ENCODE peak calls at places on chromosomes 13 and 19, in six cellular contexts. C is tibial artery; M is CD8-positive, alpha-beta T cell; Y is mesenchymal stem cell; D is upper lobe of right lung; B is tibial nerve. O is an unnamed sample.

GRCh38 chr19:4297901-4298771 is 4.1 kb downstream of the TMIGD2 start:
- DNase-seq in Y (no peak), B (no peak), M (no peak), C (no peak), D (no peak), O (no peak)

GRCh38 chr13:112725346-112726017 is 35.6 kb downstream of the ATP11A start:
- DNase-seq in M (no peak), B (no peak), Y (no peak), D (peak; percentile 66), C (no peak), O (no peak)

GRCh38 chr19:1261512-1261862 is 7.6 kb upstream of the CIRBP start:
- DNase-seq in Y (peak; percentile 54), M (no peak), C (no peak), D (peak; percentile 73), B (no peak), O (peak; percentile 47)

GRCh38 chr19:54062643-54063042 is 1.1 kb downstream of the VSTM1 start:
- DNase-seq in B (no peak), Y (no peak), D (peak; percentile 80), C (peak; percentile 33), M (no peak), O (no peak)

GRCh38 chr13:35917252-35917941 is 213.8 kb downstream of the DCLK1 start:
- DNase-seq in B (no peak), M (no peak), Y (no peak), C (no peak), D (no peak), O (no peak)

GRCh38 chr19:4380254-4380727 is 20.1 kb downstream of the SH3GL1 start:
- DNase-seq in M (peak; percentile 45), D (no peak), Y (no peak), C (peak; percentile 65), B (no peak), O (peak; percentile 72)

GRCh38 chr19:49059056-49059455 is 1.5 kb upstream of the CGB7 start:
- DNase-seq in Y (no peak), D (no peak), B (no peak), C (no peak), M (no peak), O (no peak)

GRCh38 chr13:104984296-104984818 is 1551.1 kb downstream of the EFNB2 start:
- DNase-seq in Y (peak; percentile 71), D (no peak), M (no peak), B (peak; percentile 21), C (no peak), O (peak; percentile 19)

GRCh38 chr13:83780201-83780600 is 102.1 kb downstream of the SLITRK1 start:
- DNase-seq in M (no peak), D (no peak), C (no peak), Y (peak; percentile 33), B (no peak), O (no peak)

GRCh38 chr13:44692173-44692713 is 116.1 kb upstream of the TSC22D1 start:
- DNase-seq in D (no peak), C (no peak), B (no peak), M (no peak), Y (peak; percentile 55), O (no peak)

GRCh38 chr13:30850867-30851211 is 55.2 kb upstream of the MEDAG start:
- DNase-seq in B (no peak), Y (no peak), C (no peak), D (no peak), M (no peak), O (no peak)
- H3K4me3 ChIP-seq in B (no peak overlapping the region), Y (no peak overlapping the region), C (no peak overlapping the region), D (no peak overlapping the region), M (no peak overlapping the region), O (no peak overlapping the region)

GRCh38 chr13:114203536-114203935 is 24.5 kb downstream of the CFAP97D2 start:
- DNase-seq in B (no peak), M (peak; percentile 36), D (no peak), Y (no peak), C (no peak), O (peak; percentile 22)

GRCh38 chr13:114200673-114201005 is 21.6 kb downstream of the CFAP97D2 start:
- DNase-seq in M (no peak), C (no peak), B (no peak), Y (no peak), D (no peak), O (no peak)

GRCh38 chr13:114208134-114208533 is 26.6 kb upstream of the CDC16 start:
- DNase-seq in D (no peak), C (no peak), B (no peak), M (no peak), Y (no peak), O (no peak)

GRCh38 chr13:114202581-114202980 is 23.5 kb downstream of the CFAP97D2 start:
- DNase-seq in B (no peak), D (no peak), Y (no peak), M (no peak), C (no peak), O (no peak)

GRCh38 chr13:114204894-114205293 is 25.8 kb downstream of the CFAP97D2 start:
- DNase-seq in C (no peak), D (no peak), M (no peak), B (no peak), Y (no peak), O (no peak)
- H3K9me3 ChIP-seq in C (no peaks in the 10 kb centered on the region), D (no peaks in the 10 kb centered on the region), M (no peaks in the 10 kb centered on the region), B (peaks cover 5% of the 10 kb centered on the region), Y (peaks cover 19% of the 10 kb centered on the region), O (no peaks in the 10 kb centered on the region)

DNA sequence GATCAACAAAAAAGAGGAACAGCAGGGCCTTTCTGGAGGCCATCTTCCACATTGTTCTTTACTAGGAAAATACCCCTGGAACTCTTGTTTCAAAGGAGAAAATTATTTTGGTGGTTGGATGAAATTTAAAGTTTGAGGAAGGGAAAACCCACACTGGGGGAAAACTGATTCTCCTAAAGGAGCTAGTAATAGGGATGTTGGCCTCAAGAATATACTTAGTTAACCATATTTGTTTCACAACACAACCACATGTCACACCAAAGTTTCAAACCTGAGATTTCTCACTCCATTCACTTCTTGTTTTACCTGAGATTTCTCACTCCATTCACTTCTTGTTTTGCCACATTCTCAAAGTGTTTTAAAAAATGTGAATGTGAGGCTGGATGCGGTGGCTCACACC is 2.8 kb upstream of the EPSTI1 start:
- DNase-seq in B (no peak), C (no peak), M (no peak), D (no peak), Y (no peak), O (no peak)
- H3K4me1 ChIP-seq in B (peaks cover 20% of the 10 kb centered on the region), C (peaks cover 13% of the 10 kb centered on the region), M (peaks cover 25% of the 10 kb centered on the region), D (peaks cover 14% of the 10 kb centered on the region), Y (peaks cover 5% of the 10 kb centered on the region), O (peaks cover 23% of the 10 kb centered on the region)

GRCh38 chr19:9413240-9413954 is 22.0 kb downstream of the ZNF266 start:
- DNase-seq in C (no peak), Y (no peak), D (no peak), M (no peak), B (no peak), O (no peak)
- H3K4me3 ChIP-seq in C (no peak overlapping the region), Y (peak overlapping the region; percentile 50), D (no peak overlapping the region), M (peak overlapping the region; percentile 18), B (no peak overlapping the region), O (peak overlapping the region; percentile 3)

GRCh38 chr19:58182989-58183821 is at the start of gene ZNF274:
- DNase-seq in C (peak; percentile 94), Y (peak; percentile 92), M (peak; percentile 89), B (peak; percentile 85), D (peak; percentile 98), O (peak; percentile 92)
- H3K9me3 ChIP-seq in C (peaks cover 30% of the 10 kb centered on the region), Y (peaks cover 84% of the 10 kb centered on the region), M (peaks cover 62% of the 10 kb centered on the region), B (peaks cover 100% of the 10 kb centered on the region), D (peaks cover 81% of the 10 kb centered on the region), O (peaks cover 40% of the 10 kb centered on the region)

DNA sequence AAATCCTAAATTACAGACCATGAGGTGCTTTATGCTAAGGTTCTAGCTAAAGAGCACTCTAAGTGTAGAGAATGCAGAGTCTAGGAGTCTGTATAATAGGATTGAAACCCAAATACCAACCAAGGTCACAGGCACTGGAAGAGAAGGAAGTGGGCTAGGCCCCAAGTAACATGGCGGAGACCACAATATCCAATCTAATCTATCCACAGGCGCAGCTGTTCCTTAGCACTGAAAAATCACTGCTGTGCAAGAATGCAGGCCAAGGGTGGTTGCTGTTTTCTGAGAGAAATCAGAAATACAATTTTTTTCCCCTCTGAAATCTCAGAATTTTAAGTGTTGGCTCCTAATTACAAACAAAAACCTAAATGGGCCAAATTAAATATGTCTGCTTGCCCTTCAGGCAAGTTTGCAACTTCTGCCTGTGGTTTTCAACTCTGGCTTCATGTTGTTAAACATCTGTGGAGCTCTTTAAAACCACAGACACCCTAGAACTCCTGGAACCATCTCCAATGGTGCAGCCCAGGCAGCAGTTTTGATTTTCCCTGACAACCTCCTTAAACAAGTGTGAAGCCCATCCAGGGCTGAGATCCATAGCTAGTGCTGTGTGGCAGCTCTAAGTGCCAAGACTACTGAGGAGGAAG is 6.1 kb downstream of the RANBP3 start:
- DNase-seq in D (no peak), M (no peak), B (no peak), Y (no peak), C (no peak), O (no peak)
- H3K4me1 ChIP-seq in D (peaks cover 57% of the 10 kb centered on the region), M (peaks cover 90% of the 10 kb centered on the region), B (peaks cover 55% of the 10 kb centered on the region), Y (peaks cover 27% of the 10 kb centered on the region), C (peaks cover 59% of the 10 kb centered on the region), O (peaks cover 71% of the 10 kb centered on the region)

GRCh38 chr19:55857149-55857548 is 20.8 kb downstream of the NLRP4 start:
- DNase-seq in D (no peak), C (no peak), B (no peak), M (no peak), Y (no peak), O (no peak)
- H3K4me3 ChIP-seq in D (no peak overlapping the region), C (no peak overlapping the region), B (no peak overlapping the region), M (no peak overlapping the region), Y (no peak overlapping the region), O (no peak overlapping the region)

DNA sequence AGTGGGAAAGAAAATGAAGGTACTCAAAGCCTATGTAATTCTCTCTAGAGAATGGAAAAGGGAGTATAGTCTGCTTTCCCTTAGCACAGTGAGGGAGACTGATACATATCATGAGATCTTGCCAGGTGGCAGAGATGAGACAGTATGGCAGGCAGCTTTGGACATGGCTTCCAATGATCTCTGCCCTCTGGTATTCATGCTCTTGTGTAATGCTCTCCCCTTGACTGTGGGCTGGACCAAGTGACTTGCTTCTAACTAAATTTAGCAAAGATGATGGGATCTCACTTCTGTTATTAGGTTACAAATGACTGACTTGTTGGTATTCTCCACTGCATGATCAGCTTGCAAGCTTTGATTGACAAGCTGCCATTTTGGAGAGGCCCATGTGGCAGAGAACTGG is 10.2 kb downstream of the ZNF132 start:
- DNase-seq in B (no peak), C (no peak), M (no peak), D (no peak), Y (no peak), O (no peak)
- H3K9me3 ChIP-seq in B (peaks cover 99% of the 10 kb centered on the region), C (peaks cover 45% of the 10 kb centered on the region), M (peaks cover 57% of the 10 kb centered on the region), D (peaks cover 58% of the 10 kb centered on the region), Y (peaks cover 82% of the 10 kb centered on the region), O (peaks cover 64% of the 10 kb centered on the region)

O was measured in CD8-positive, alpha-beta memory T cell.